ENCODE peak calls at places on chromosomes 6 and 20, in four cellular contexts. One of them, this sample, is unnamed.

GRCh38 chr20:47785321-47785899 is at the start of gene SULF2:
- DNase-seq in NCI-H774: no peak
- DNase-seq in mesendoderm: peak
- DNase-seq in left ventricle myocardium inferior: peak
- DNase-seq in this sample: peak

GRCh38 chr20:9359561-9360308 is 154.7 kb upstream of the LAMP5 start:
- DNase-seq in NCI-H774: no peak
- DNase-seq in mesendoderm: peak
- DNase-seq in left ventricle myocardium inferior: no peak
- DNase-seq in this sample: peak

GRCh38 chr6:2232445-2232844 is 13.0 kb downstream of the GMDS start:
- DNase-seq in NCI-H774: no peak
- DNase-seq in mesendoderm: no peak
- DNase-seq in left ventricle myocardium inferior: no peak
- DNase-seq in this sample: no peak

GRCh38 chr6:113414511-113414910 is 442.6 kb upstream of the MARCKS start:
- DNase-seq in NCI-H774: peak
- DNase-seq in mesendoderm: no peak
- DNase-seq in left ventricle myocardium inferior: no peak
- DNase-seq in this sample: peak

GRCh38 chr20:58650776-58651547 is at the start of gene STX16:
- DNase-seq in NCI-H774: peak
- DNase-seq in mesendoderm: peak
- DNase-seq in left ventricle myocardium inferior: peak
- DNase-seq in this sample: peak

GRCh38 chr20:49938173-49939163 is 2.3 kb downstream of the RNF114 start:
- DNase-seq in NCI-H774: no peak
- DNase-seq in mesendoderm: no peak
- DNase-seq in left ventricle myocardium inferior: peak
- DNase-seq in this sample: peak

GRCh38 chr6:112372213-112372806 is 25.2 kb downstream of the RFPL4B start:
- DNase-seq in NCI-H774: no peak
- DNase-seq in mesendoderm: peak
- DNase-seq in left ventricle myocardium inferior: no peak
- DNase-seq in this sample: peak

GRCh38 chr6:16362296-16362695 is 123.9 kb downstream of the GMPR start:
- DNase-seq in NCI-H774: no peak
- DNase-seq in mesendoderm: no peak
- DNase-seq in left ventricle myocardium inferior: no peak
- DNase-seq in this sample: no peak

GRCh38 chr6:140806431-140806830 is 1326.3 kb upstream of the GJE1 start:
- DNase-seq in NCI-H774: no peak
- DNase-seq in mesendoderm: peak
- DNase-seq in left ventricle myocardium inferior: no peak
- DNase-seq in this sample: no peak

GRCh38 chr6:145529582-145529981 is 205.7 kb downstream of the EPM2A start:
- DNase-seq in NCI-H774: peak
- DNase-seq in mesendoderm: no peak
- DNase-seq in left ventricle myocardium inferior: no peak
- DNase-seq in this sample: no peak

GRCh38 chr20:38961530-38962043 is 557 bp upstream of the DHX35 start:
- DNase-seq in NCI-H774: no peak
- DNase-seq in mesendoderm: no peak
- DNase-seq in left ventricle myocardium inferior: no peak
- DNase-seq in this sample: no peak

GRCh38 chr20:37389241-37389747 is 43.4 kb downstream of the SRC start:
- DNase-seq in NCI-H774: no peak
- DNase-seq in mesendoderm: no peak
- DNase-seq in left ventricle myocardium inferior: no peak
- DNase-seq in this sample: no peak

GRCh38 chr6:100381111-100381510 is 83.6 kb downstream of the SIM1 start:
- DNase-seq in NCI-H774: no peak
- DNase-seq in mesendoderm: no peak
- DNase-seq in left ventricle myocardium inferior: no peak
- DNase-seq in this sample: no peak

GRCh38 chr20:50848846-50849673 is 54.2 kb downstream of the BCAS4 start:
- DNase-seq in NCI-H774: no peak
- DNase-seq in mesendoderm: no peak
- DNase-seq in left ventricle myocardium inferior: no peak
- DNase-seq in this sample: no peak

GRCh38 chr20:45518282-45518681 is 2.9 kb upstream of the SPINT3 start:
- DNase-seq in NCI-H774: no peak
- DNase-seq in mesendoderm: peak
- DNase-seq in left ventricle myocardium inferior: no peak
- DNase-seq in this sample: no peak

GRCh38 chr6:138371452-138371711 is 6.3 kb upstream of the SMIM28 start:
- DNase-seq in NCI-H774: no peak
- DNase-seq in mesendoderm: no peak
- DNase-seq in left ventricle myocardium inferior: no peak
- DNase-seq in this sample: no peak

This sample was measured in A673.